ENCODE peak calls at places on chromosomes 13 and 19, in eight cellular contexts. One of them, this sample, is unnamed.

GRCh38 chr19:31304877-31305312 is 44.3 kb downstream of the TSHZ3 start:
- DNase-seq in lower leg skin: no peak
- DNase-seq in HS-27A: no peak
- DNase-seq in iPS-NIHi11: no peak
- DNase-seq in stimulated activated CD4-positive, alpha-beta T cell treated with anti-CD3 and anti-CD28 coated beads, Interleukin-2, amount 100 ng/mL, for 48 hours: no peak
- DNase-seq in effector memory CD4-positive, alpha-beta T cell: no peak
- DNase-seq in right atrium auricular region: no peak
- DNase-seq in NCI-H2029 treated with DMSO at 0.1 percent for 48 hours: no peak
- DNase-seq in this sample: no peak

GRCh38 chr19:16185925-16186234 is 670 bp downstream of the FAM32A start:
- DNase-seq in lower leg skin: no peak
- DNase-seq in HS-27A: no peak
- DNase-seq in iPS-NIHi11: peak
- DNase-seq in stimulated activated CD4-positive, alpha-beta T cell treated with anti-CD3 and anti-CD28 coated beads, Interleukin-2, amount 100 ng/mL, for 48 hours: no peak
- DNase-seq in effector memory CD4-positive, alpha-beta T cell: no peak
- DNase-seq in right atrium auricular region: no peak
- DNase-seq in NCI-H2029 treated with DMSO at 0.1 percent for 48 hours: no peak
- DNase-seq in this sample: no peak

GRCh38 chr19:14027856-14028450 is at the start of gene RLN3:
- DNase-seq in lower leg skin: no peak
- DNase-seq in HS-27A: no peak
- DNase-seq in iPS-NIHi11: no peak
- DNase-seq in stimulated activated CD4-positive, alpha-beta T cell treated with anti-CD3 and anti-CD28 coated beads, Interleukin-2, amount 100 ng/mL, for 48 hours: no peak
- DNase-seq in effector memory CD4-positive, alpha-beta T cell: no peak
- DNase-seq in right atrium auricular region: no peak
- DNase-seq in NCI-H2029 treated with DMSO at 0.1 percent for 48 hours: no peak
- DNase-seq in this sample: no peak

GRCh38 chr19:7078007-7078406 is 8.5 kb downstream of the ZNF557 start:
- DNase-seq in lower leg skin: no peak
- DNase-seq in HS-27A: no peak
- DNase-seq in iPS-NIHi11: no peak
- DNase-seq in stimulated activated CD4-positive, alpha-beta T cell treated with anti-CD3 and anti-CD28 coated beads, Interleukin-2, amount 100 ng/mL, for 48 hours: no peak
- DNase-seq in effector memory CD4-positive, alpha-beta T cell: no peak
- DNase-seq in right atrium auricular region: no peak
- DNase-seq in NCI-H2029 treated with DMSO at 0.1 percent for 48 hours: no peak
- DNase-seq in this sample: no peak

GRCh38 chr19:45402469-45403070 is 2.3 kb downstream of the PPP1R13L start:
- DNase-seq in lower leg skin: peak
- DNase-seq in HS-27A: no peak
- DNase-seq in iPS-NIHi11: peak
- DNase-seq in stimulated activated CD4-positive, alpha-beta T cell treated with anti-CD3 and anti-CD28 coated beads, Interleukin-2, amount 100 ng/mL, for 48 hours: no peak
- DNase-seq in effector memory CD4-positive, alpha-beta T cell: no peak
- DNase-seq in right atrium auricular region: peak
- DNase-seq in NCI-H2029 treated with DMSO at 0.1 percent for 48 hours: no peak
- DNase-seq in this sample: peak

GRCh38 chr13:21734961-21735360 is 64.1 kb downstream of the FGF9 start:
- DNase-seq in lower leg skin: no peak
- DNase-seq in HS-27A: no peak
- DNase-seq in iPS-NIHi11: no peak
- DNase-seq in stimulated activated CD4-positive, alpha-beta T cell treated with anti-CD3 and anti-CD28 coated beads, Interleukin-2, amount 100 ng/mL, for 48 hours: no peak
- DNase-seq in effector memory CD4-positive, alpha-beta T cell: no peak
- DNase-seq in right atrium auricular region: no peak
- DNase-seq in NCI-H2029 treated with DMSO at 0.1 percent for 48 hours: no peak
- DNase-seq in this sample: no peak

GRCh38 chr13:80011448-80012212 is 329.3 kb downstream of the SPRY2 start:
- DNase-seq in lower leg skin: no peak
- DNase-seq in HS-27A: no peak
- DNase-seq in iPS-NIHi11: peak
- DNase-seq in stimulated activated CD4-positive, alpha-beta T cell treated with anti-CD3 and anti-CD28 coated beads, Interleukin-2, amount 100 ng/mL, for 48 hours: no peak
- DNase-seq in effector memory CD4-positive, alpha-beta T cell: no peak
- DNase-seq in right atrium auricular region: no peak
- DNase-seq in NCI-H2029 treated with DMSO at 0.1 percent for 48 hours: no peak
- DNase-seq in this sample: no peak

GRCh38 chr19:18763674-18764590 is 27.2 kb downstream of the COMP start:
- DNase-seq in lower leg skin: peak
- DNase-seq in HS-27A: peak
- DNase-seq in iPS-NIHi11: no peak
- DNase-seq in stimulated activated CD4-positive, alpha-beta T cell treated with anti-CD3 and anti-CD28 coated beads, Interleukin-2, amount 100 ng/mL, for 48 hours: no peak
- DNase-seq in effector memory CD4-positive, alpha-beta T cell: no peak
- DNase-seq in right atrium auricular region: no peak
- DNase-seq in NCI-H2029 treated with DMSO at 0.1 percent for 48 hours: no peak
- DNase-seq in this sample: peak

GRCh38 chr19:10408511-10409291 is 5.4 kb upstream of the CDC37 start:
- DNase-seq in lower leg skin: no peak
- DNase-seq in HS-27A: no peak
- DNase-seq in iPS-NIHi11: no peak
- DNase-seq in stimulated activated CD4-positive, alpha-beta T cell treated with anti-CD3 and anti-CD28 coated beads, Interleukin-2, amount 100 ng/mL, for 48 hours: peak
- DNase-seq in effector memory CD4-positive, alpha-beta T cell: no peak
- DNase-seq in right atrium auricular region: no peak
- DNase-seq in NCI-H2029 treated with DMSO at 0.1 percent for 48 hours: no peak
- DNase-seq in this sample: no peak

GRCh38 chr19:11223208-11223607 is 16.2 kb upstream of the ANGPTL8 start:
- DNase-seq in lower leg skin: no peak
- DNase-seq in HS-27A: no peak
- DNase-seq in iPS-NIHi11: no peak
- DNase-seq in stimulated activated CD4-positive, alpha-beta T cell treated with anti-CD3 and anti-CD28 coated beads, Interleukin-2, amount 100 ng/mL, for 48 hours: no peak
- DNase-seq in effector memory CD4-positive, alpha-beta T cell: no peak
- DNase-seq in right atrium auricular region: no peak
- DNase-seq in NCI-H2029 treated with DMSO at 0.1 percent for 48 hours: no peak
- DNase-seq in this sample: no peak

This sample was measured in keratinocyte.